ENCODE peak calls at places on chromosomes 16 and 17, in five cellular contexts. One of them, this sample, is unnamed.

GRCh38 chr16:67672306-67672705 is 5.7 kb downstream of the C16orf86 start:
- DNase-seq in GM23338: peak; percentile 25
- DNase-seq in HCEC 1CT: no peak
- DNase-seq in heart left ventricle: no peak
- DNase-seq in NCI-H1436: no peak
- DNase-seq in this sample: no peak

GRCh38 chr17:30717290-30718098 is 107.0 kb downstream of the CRLF3 start:
- DNase-seq in GM23338: no peak
- DNase-seq in HCEC 1CT: no peak
- DNase-seq in heart left ventricle: no peak
- DNase-seq in NCI-H1436: no peak
- DNase-seq in this sample: no peak

GRCh38 chr16:49543315-49543946 is 169.8 kb downstream of the C16orf78 start:
- DNase-seq in GM23338: peak; percentile 45
- DNase-seq in HCEC 1CT: no peak
- DNase-seq in heart left ventricle: no peak
- DNase-seq in NCI-H1436: no peak
- DNase-seq in this sample: no peak

GRCh38 chr16:72934661-72935403 is 113.1 kb downstream of the ZFHX3 start:
- DNase-seq in GM23338: no peak
- DNase-seq in HCEC 1CT: no peak
- DNase-seq in heart left ventricle: no peak
- DNase-seq in NCI-H1436: no peak
- DNase-seq in this sample: no peak

GRCh38 chr17:77907497-77908120 is 50.9 kb upstream of the TNRC6C start:
- DNase-seq in GM23338: no peak
- DNase-seq in HCEC 1CT: no peak
- DNase-seq in heart left ventricle: no peak
- DNase-seq in NCI-H1436: no peak
- DNase-seq in this sample: no peak

GRCh38 chr17:15213381-15214087 is 51.6 kb downstream of the PMP22 start:
- DNase-seq in GM23338: peak; percentile 72
- DNase-seq in HCEC 1CT: peak; percentile 38
- DNase-seq in heart left ventricle: no peak
- DNase-seq in NCI-H1436: peak; percentile 2
- DNase-seq in this sample: no peak

GRCh38 chr16:56732832-56733231 is 2.9 kb downstream of the NUP93 start:
- DNase-seq in GM23338: no peak
- DNase-seq in HCEC 1CT: no peak
- DNase-seq in heart left ventricle: no peak
- DNase-seq in NCI-H1436: no peak
- DNase-seq in this sample: no peak

GRCh38 chr17:76481091-76481655 is 13.8 kb downstream of the AANAT start:
- DNase-seq in GM23338: no peak
- DNase-seq in HCEC 1CT: no peak
- DNase-seq in heart left ventricle: no peak
- DNase-seq in NCI-H1436: no peak
- DNase-seq in this sample: no peak

GRCh38 chr17:47324224-47325020 is 667 bp downstream of the EFCAB13 start:
- DNase-seq in GM23338: peak; percentile 79
- DNase-seq in HCEC 1CT: peak; percentile 46
- DNase-seq in heart left ventricle: peak; percentile 67
- DNase-seq in NCI-H1436: peak; percentile 63
- DNase-seq in this sample: peak; percentile 73

GRCh38 chr16:74871608-74872007 is 97.0 kb upstream of the FA2H start:
- DNase-seq in GM23338: peak; percentile 94
- DNase-seq in HCEC 1CT: no peak
- DNase-seq in heart left ventricle: no peak
- DNase-seq in NCI-H1436: no peak
- DNase-seq in this sample: no peak

GRCh38 chr16:590875-591200 is 972 bp downstream of the RAB40C start:
- DNase-seq in GM23338: no peak
- DNase-seq in HCEC 1CT: no peak
- DNase-seq in heart left ventricle: no peak
- DNase-seq in NCI-H1436: no peak
- DNase-seq in this sample: no peak

GRCh38 chr17:64180674-64181073 is 50.7 kb upstream of the ERN1 start:
- DNase-seq in GM23338: no peak
- DNase-seq in HCEC 1CT: no peak
- DNase-seq in heart left ventricle: no peak
- DNase-seq in NCI-H1436: no peak
- DNase-seq in this sample: no peak

GRCh38 chr16:4604401-4604800 is 10.3 kb downstream of the UBALD1 start:
- DNase-seq in GM23338: no peak
- DNase-seq in HCEC 1CT: no peak
- DNase-seq in heart left ventricle: no peak
- DNase-seq in NCI-H1436: no peak
- DNase-seq in this sample: no peak

GRCh38 chr17:28484296-28484695 is 10.9 kb downstream of the SLC13A2 start:
- DNase-seq in GM23338: no peak
- DNase-seq in HCEC 1CT: no peak
- DNase-seq in heart left ventricle: no peak
- DNase-seq in NCI-H1436: no peak
- DNase-seq in this sample: no peak

GRCh38 chr16:68374251-68374805 is 63.5 kb downstream of the PRMT7 start:
- DNase-seq in GM23338: no peak
- DNase-seq in HCEC 1CT: no peak
- DNase-seq in heart left ventricle: no peak
- DNase-seq in NCI-H1436: no peak
- DNase-seq in this sample: no peak

GRCh38 chr17:76147211-76148014 is 6.4 kb upstream of the FOXJ1 start:
- DNase-seq in GM23338: peak; percentile 48
- DNase-seq in HCEC 1CT: peak; percentile 14
- DNase-seq in heart left ventricle: no peak
- DNase-seq in NCI-H1436: no peak
- DNase-seq in this sample: peak; percentile 46

GRCh38 chr17:77700165-77700881 is 258.2 kb upstream of the TNRC6C start:
- DNase-seq in GM23338: no peak
- DNase-seq in HCEC 1CT: no peak
- DNase-seq in heart left ventricle: no peak
- DNase-seq in NCI-H1436: no peak
- DNase-seq in this sample: no peak

GRCh38 chr16:21646091-21646490 is 6.3 kb downstream of the IGSF6 start:
- DNase-seq in GM23338: no peak
- DNase-seq in HCEC 1CT: no peak
- DNase-seq in heart left ventricle: no peak
- DNase-seq in NCI-H1436: no peak
- DNase-seq in this sample: no peak

This sample was measured in NCI-H345.